ENCODE peak calls at places on chromosomes 5 and 9, in five cellular contexts. One of them, this sample, is unnamed.

GRCh38 chr9:113511856-113512761 is 48.6 kb downstream of the RGS3 start:
- DNase-seq in H7: no peak
- DNase-seq in ureter: no peak
- DNase-seq in lung microvascular endothelial cell: peak
- DNase-seq in fibroblast of the conjunctiva: no peak
- DNase-seq in this sample: no peak

GRCh38 chr5:30804739-30805313 is 388.7 kb upstream of the CDH6 start:
- DNase-seq in H7: no peak
- DNase-seq in ureter: no peak
- DNase-seq in lung microvascular endothelial cell: no peak
- DNase-seq in fibroblast of the conjunctiva: no peak
- DNase-seq in this sample: no peak

GRCh38 chr5:159449925-159450324 is 119.6 kb upstream of the IL12B start:
- DNase-seq in H7: no peak
- DNase-seq in ureter: no peak
- DNase-seq in lung microvascular endothelial cell: no peak
- DNase-seq in fibroblast of the conjunctiva: no peak
- DNase-seq in this sample: peak

GRCh38 chr9:135583686-135584011 is 22.1 kb downstream of the PAEP start:
- DNase-seq in H7: peak
- DNase-seq in ureter: no peak
- DNase-seq in lung microvascular endothelial cell: no peak
- DNase-seq in fibroblast of the conjunctiva: no peak
- DNase-seq in this sample: peak

GRCh38 chr9:111975709-111976108 is 79.1 kb downstream of the UGCG start:
- DNase-seq in H7: peak
- DNase-seq in ureter: no peak
- DNase-seq in lung microvascular endothelial cell: no peak
- DNase-seq in fibroblast of the conjunctiva: no peak
- DNase-seq in this sample: no peak

GRCh38 chr9:94805585-94805984 is 79.1 kb downstream of the AOPEP start:
- DNase-seq in H7: no peak
- DNase-seq in ureter: peak
- DNase-seq in lung microvascular endothelial cell: peak
- DNase-seq in fibroblast of the conjunctiva: peak
- DNase-seq in this sample: no peak

GRCh38 chr5:57539281-57539701 is 56.7 kb upstream of the ACTBL2 start:
- DNase-seq in H7: no peak
- DNase-seq in ureter: no peak
- DNase-seq in lung microvascular endothelial cell: no peak
- DNase-seq in fibroblast of the conjunctiva: peak
- DNase-seq in this sample: no peak

GRCh38 chr5:16735092-16735970 is 118.5 kb upstream of the RETREG1 start:
- DNase-seq in H7: no peak
- DNase-seq in ureter: no peak
- DNase-seq in lung microvascular endothelial cell: no peak
- DNase-seq in fibroblast of the conjunctiva: no peak
- DNase-seq in this sample: no peak

GRCh38 chr9:130940023-130940549 is 1.0 kb upstream of the FIBCD1 start:
- DNase-seq in H7: peak
- DNase-seq in ureter: no peak
- DNase-seq in lung microvascular endothelial cell: no peak
- DNase-seq in fibroblast of the conjunctiva: no peak
- DNase-seq in this sample: no peak

GRCh38 chr9:84731696-84732095 is 62.2 kb downstream of the NTRK2 start:
- DNase-seq in H7: no peak
- DNase-seq in ureter: no peak
- DNase-seq in lung microvascular endothelial cell: no peak
- DNase-seq in fibroblast of the conjunctiva: no peak
- DNase-seq in this sample: no peak

GRCh38 chr9:75168270-75169185 is 80.2 kb downstream of the OSTF1 start:
- DNase-seq in H7: no peak
- DNase-seq in ureter: no peak
- DNase-seq in lung microvascular endothelial cell: peak
- DNase-seq in fibroblast of the conjunctiva: no peak
- DNase-seq in this sample: no peak

GRCh38 chr9:91066042-91066415 is 264.4 kb downstream of the SYK start:
- DNase-seq in H7: no peak
- DNase-seq in ureter: peak
- DNase-seq in lung microvascular endothelial cell: no peak
- DNase-seq in fibroblast of the conjunctiva: no peak
- DNase-seq in this sample: peak

GRCh38 chr9:137369111-137369787 is 53.7 kb downstream of the EXD3 start:
- DNase-seq in H7: no peak
- DNase-seq in ureter: no peak
- DNase-seq in lung microvascular endothelial cell: no peak
- DNase-seq in fibroblast of the conjunctiva: no peak
- DNase-seq in this sample: peak

GRCh38 chr5:74233571-74233970 is 407.0 kb downstream of the ENC1 start:
- DNase-seq in H7: no peak
- DNase-seq in ureter: no peak
- DNase-seq in lung microvascular endothelial cell: no peak
- DNase-seq in fibroblast of the conjunctiva: no peak
- DNase-seq in this sample: no peak

GRCh38 chr5:141330299-141331080 is at the start of gene PCDHGA1:
- DNase-seq in H7: no peak
- DNase-seq in ureter: no peak
- DNase-seq in lung microvascular endothelial cell: peak
- DNase-seq in fibroblast of the conjunctiva: peak
- DNase-seq in this sample: no peak

GRCh38 chr9:17075146-17075757 is 59.6 kb upstream of the CNTLN start:
- DNase-seq in H7: no peak
- DNase-seq in ureter: no peak
- DNase-seq in lung microvascular endothelial cell: no peak
- DNase-seq in fibroblast of the conjunctiva: no peak
- DNase-seq in this sample: no peak

GRCh38 chr5:108561416-108562204 is 179.7 kb upstream of the FBXL17 start:
- DNase-seq in H7: peak
- DNase-seq in ureter: no peak
- DNase-seq in lung microvascular endothelial cell: no peak
- DNase-seq in fibroblast of the conjunctiva: no peak
- DNase-seq in this sample: no peak